ENCODE peak calls at places on chromosome 5, in eight cellular contexts. One of them, this sample, is unnamed.

GRCh38 chr5:122101636-122102285 is 23.7 kb upstream of the LOX start:
- DNase-seq in M059J: peak; percentile 66
- DNase-seq in activated gamma-delta T cell: no peak
- DNase-seq in cerebellum: no peak
- DNase-seq in cardiac fibroblast: peak; percentile 80
- DNase-seq in naive B cell: no peak
- DNase-seq in CD4-positive, CD25-positive, alpha-beta regulatory T cell: no peak
- DNase-seq in DMS 273 treated with DMSO at 0.1 percent for 48 hours: peak; percentile 22
- DNase-seq in this sample: no peak

GRCh38 chr5:1488882-1489680 is 34.7 kb downstream of the LPCAT1 start:
- DNase-seq in M059J: peak; percentile 52
- DNase-seq in DMS 273 treated with DMSO at 0.1 percent for 48 hours: no peak
- DNase-seq in CD4-positive, CD25-positive, alpha-beta regulatory T cell: no peak
- DNase-seq in cerebellum: no peak
- DNase-seq in cardiac fibroblast: peak; percentile 72
- DNase-seq in naive B cell: peak; percentile 73
- DNase-seq in activated gamma-delta T cell: no peak
- DNase-seq in this sample: peak; percentile 75

GRCh38 chr5:140295414-140295813 is 7.5 kb downstream of the PFDN1 start:
- DNase-seq in CD4-positive, CD25-positive, alpha-beta regulatory T cell: no peak
- DNase-seq in DMS 273 treated with DMSO at 0.1 percent for 48 hours: peak; percentile 15
- DNase-seq in activated gamma-delta T cell: no peak
- DNase-seq in cerebellum: no peak
- DNase-seq in M059J: peak; percentile 94
- DNase-seq in cardiac fibroblast: peak; percentile 95
- DNase-seq in naive B cell: no peak
- DNase-seq in this sample: no peak

GRCh38 chr5:2557435-2557834 is 194.0 kb downstream of the IRX2 start:
- DNase-seq in naive B cell: no peak
- DNase-seq in cardiac fibroblast: no peak
- DNase-seq in activated gamma-delta T cell: no peak
- DNase-seq in cerebellum: no peak
- DNase-seq in CD4-positive, CD25-positive, alpha-beta regulatory T cell: no peak
- DNase-seq in DMS 273 treated with DMSO at 0.1 percent for 48 hours: no peak
- DNase-seq in M059J: no peak
- DNase-seq in this sample: no peak

GRCh38 chr5:27241564-27242257 is 203.3 kb upstream of the CDH9 start:
- DNase-seq in activated gamma-delta T cell: no peak
- DNase-seq in cerebellum: no peak
- DNase-seq in DMS 273 treated with DMSO at 0.1 percent for 48 hours: no peak
- DNase-seq in M059J: peak; percentile 98
- DNase-seq in CD4-positive, CD25-positive, alpha-beta regulatory T cell: no peak
- DNase-seq in cardiac fibroblast: peak; percentile 96
- DNase-seq in naive B cell: no peak
- DNase-seq in this sample: no peak

GRCh38 chr5:31471916-31472315 is 60.0 kb downstream of the DROSHA start:
- DNase-seq in activated gamma-delta T cell: no peak
- DNase-seq in naive B cell: no peak
- DNase-seq in DMS 273 treated with DMSO at 0.1 percent for 48 hours: no peak
- DNase-seq in M059J: no peak
- DNase-seq in cerebellum: no peak
- DNase-seq in CD4-positive, CD25-positive, alpha-beta regulatory T cell: no peak
- DNase-seq in cardiac fibroblast: peak; percentile 5
- DNase-seq in this sample: no peak

GRCh38 chr5:9251379-9251980 is 294.4 kb downstream of the SEMA5A start:
- DNase-seq in CD4-positive, CD25-positive, alpha-beta regulatory T cell: no peak
- DNase-seq in naive B cell: no peak
- DNase-seq in activated gamma-delta T cell: no peak
- DNase-seq in cardiac fibroblast: peak; percentile 39
- DNase-seq in M059J: peak; percentile 45
- DNase-seq in cerebellum: no peak
- DNase-seq in DMS 273 treated with DMSO at 0.1 percent for 48 hours: no peak
- DNase-seq in this sample: no peak

GRCh38 chr5:169577966-169578365 is 5.6 kb upstream of the SPDL1 start:
- DNase-seq in CD4-positive, CD25-positive, alpha-beta regulatory T cell: no peak
- DNase-seq in activated gamma-delta T cell: no peak
- DNase-seq in M059J: peak; percentile 40
- DNase-seq in cardiac fibroblast: peak; percentile 78
- DNase-seq in DMS 273 treated with DMSO at 0.1 percent for 48 hours: no peak
- DNase-seq in cerebellum: no peak
- DNase-seq in naive B cell: no peak
- DNase-seq in this sample: no peak

GRCh38 chr5:176769911-176770310 is 40.4 kb upstream of the UNC5A start:
- DNase-seq in naive B cell: no peak
- DNase-seq in DMS 273 treated with DMSO at 0.1 percent for 48 hours: no peak
- DNase-seq in M059J: no peak
- DNase-seq in cardiac fibroblast: no peak
- DNase-seq in activated gamma-delta T cell: no peak
- DNase-seq in CD4-positive, CD25-positive, alpha-beta regulatory T cell: no peak
- DNase-seq in cerebellum: no peak
- DNase-seq in this sample: no peak

GRCh38 chr5:10524376-10525123 is 39.3 kb upstream of the ANKRD33B start:
- DNase-seq in CD4-positive, CD25-positive, alpha-beta regulatory T cell: no peak
- DNase-seq in cardiac fibroblast: peak; percentile 60
- DNase-seq in naive B cell: no peak
- DNase-seq in cerebellum: peak; percentile 88
- DNase-seq in activated gamma-delta T cell: no peak
- DNase-seq in DMS 273 treated with DMSO at 0.1 percent for 48 hours: peak; percentile 99
- DNase-seq in M059J: peak; percentile 89
- DNase-seq in this sample: no peak

GRCh38 chr5:130136300-130136699 is 232.0 kb downstream of the CHSY3 start:
- DNase-seq in naive B cell: no peak
- DNase-seq in M059J: no peak
- DNase-seq in DMS 273 treated with DMSO at 0.1 percent for 48 hours: no peak
- DNase-seq in cerebellum: no peak
- DNase-seq in CD4-positive, CD25-positive, alpha-beta regulatory T cell: no peak
- DNase-seq in cardiac fibroblast: peak; percentile 55
- DNase-seq in activated gamma-delta T cell: no peak
- DNase-seq in this sample: no peak

GRCh38 chr5:36593867-36594266 is 12.5 kb upstream of the SLC1A3 start:
- DNase-seq in cerebellum: no peak
- DNase-seq in CD4-positive, CD25-positive, alpha-beta regulatory T cell: no peak
- DNase-seq in naive B cell: no peak
- DNase-seq in activated gamma-delta T cell: no peak
- DNase-seq in DMS 273 treated with DMSO at 0.1 percent for 48 hours: no peak
- DNase-seq in cardiac fibroblast: no peak
- DNase-seq in M059J: no peak
- DNase-seq in this sample: no peak

GRCh38 chr5:68450245-68450852 is 234.8 kb downstream of the PIK3R1 start:
- DNase-seq in activated gamma-delta T cell: no peak
- DNase-seq in cerebellum: no peak
- DNase-seq in DMS 273 treated with DMSO at 0.1 percent for 48 hours: no peak
- DNase-seq in CD4-positive, CD25-positive, alpha-beta regulatory T cell: no peak
- DNase-seq in cardiac fibroblast: peak; percentile 60
- DNase-seq in naive B cell: no peak
- DNase-seq in M059J: peak; percentile 95
- DNase-seq in this sample: no peak

GRCh38 chr5:42984307-42984706 is 55.8 kb downstream of the ANXA2R start:
- DNase-seq in naive B cell: no peak
- DNase-seq in CD4-positive, CD25-positive, alpha-beta regulatory T cell: no peak
- DNase-seq in DMS 273 treated with DMSO at 0.1 percent for 48 hours: no peak
- DNase-seq in M059J: no peak
- DNase-seq in cardiac fibroblast: no peak
- DNase-seq in cerebellum: no peak
- DNase-seq in activated gamma-delta T cell: no peak
- DNase-seq in this sample: no peak

GRCh38 chr5:103450333-103451061 is 112.1 kb downstream of the NUDT12 start:
- DNase-seq in cerebellum: no peak
- DNase-seq in naive B cell: no peak
- DNase-seq in DMS 273 treated with DMSO at 0.1 percent for 48 hours: no peak
- DNase-seq in cardiac fibroblast: peak; percentile 66
- DNase-seq in CD4-positive, CD25-positive, alpha-beta regulatory T cell: no peak
- DNase-seq in activated gamma-delta T cell: no peak
- DNase-seq in M059J: peak; percentile 92
- DNase-seq in this sample: no peak

GRCh38 chr5:159133041-159133741 is 33.5 kb upstream of the EBF1 start:
- DNase-seq in DMS 273 treated with DMSO at 0.1 percent for 48 hours: no peak
- DNase-seq in activated gamma-delta T cell: no peak
- DNase-seq in cerebellum: peak; percentile 45
- DNase-seq in cardiac fibroblast: peak; percentile 92
- DNase-seq in M059J: peak; percentile 68
- DNase-seq in naive B cell: peak; percentile 44
- DNase-seq in CD4-positive, CD25-positive, alpha-beta regulatory T cell: peak; percentile 51
- DNase-seq in this sample: peak; percentile 46

GRCh38 chr5:14685757-14686156 is 21.2 kb downstream of the OTULIN start:
- DNase-seq in DMS 273 treated with DMSO at 0.1 percent for 48 hours: peak; percentile 64
- DNase-seq in cardiac fibroblast: peak; percentile 77
- DNase-seq in activated gamma-delta T cell: no peak
- DNase-seq in naive B cell: peak; percentile 39
- DNase-seq in CD4-positive, CD25-positive, alpha-beta regulatory T cell: peak; percentile 68
- DNase-seq in cerebellum: peak; percentile 76
- DNase-seq in M059J: peak; percentile 59
- DNase-seq in this sample: peak; percentile 70

GRCh38 chr5:1129725-1130082 is 17.8 kb upstream of the SLC12A7 start:
- DNase-seq in cerebellum: no peak
- DNase-seq in DMS 273 treated with DMSO at 0.1 percent for 48 hours: no peak
- DNase-seq in M059J: no peak
- DNase-seq in cardiac fibroblast: no peak
- DNase-seq in CD4-positive, CD25-positive, alpha-beta regulatory T cell: no peak
- DNase-seq in naive B cell: no peak
- DNase-seq in activated gamma-delta T cell: no peak
- DNase-seq in this sample: no peak

GRCh38 chr5:179926657-179927056 is 19.0 kb upstream of the TBC1D9B start:
- DNase-seq in naive B cell: no peak
- DNase-seq in M059J: no peak
- DNase-seq in DMS 273 treated with DMSO at 0.1 percent for 48 hours: no peak
- DNase-seq in cardiac fibroblast: no peak
- DNase-seq in cerebellum: no peak
- DNase-seq in activated gamma-delta T cell: no peak
- DNase-seq in CD4-positive, CD25-positive, alpha-beta regulatory T cell: no peak
- DNase-seq in this sample: no peak

GRCh38 chr5:124655943-124656459 is 90.4 kb downstream of the ZNF608 start:
- DNase-seq in CD4-positive, CD25-positive, alpha-beta regulatory T cell: no peak
- DNase-seq in cardiac fibroblast: peak; percentile 75
- DNase-seq in cerebellum: no peak
- DNase-seq in DMS 273 treated with DMSO at 0.1 percent for 48 hours: peak; percentile 85
- DNase-seq in M059J: peak; percentile 92
- DNase-seq in activated gamma-delta T cell: no peak
- DNase-seq in naive B cell: peak; percentile 42
- DNase-seq in this sample: no peak

GRCh38 chr5:173676375-173676774 is 59.9 kb upstream of the BOD1 start:
- DNase-seq in M059J: no peak
- DNase-seq in cerebellum: no peak
- DNase-seq in cardiac fibroblast: no peak
- DNase-seq in DMS 273 treated with DMSO at 0.1 percent for 48 hours: no peak
- DNase-seq in naive B cell: no peak
- DNase-seq in CD4-positive, CD25-positive, alpha-beta regulatory T cell: no peak
- DNase-seq in activated gamma-delta T cell: no peak
- DNase-seq in this sample: no peak

GRCh38 chr5:17316973-17317459 is 99.6 kb downstream of the BASP1 start:
- DNase-seq in M059J: peak; percentile 76
- DNase-seq in activated gamma-delta T cell: no peak
- DNase-seq in cardiac fibroblast: peak; percentile 17
- DNase-seq in DMS 273 treated with DMSO at 0.1 percent for 48 hours: no peak
- DNase-seq in cerebellum: no peak
- DNase-seq in CD4-positive, CD25-positive, alpha-beta regulatory T cell: no peak
- DNase-seq in naive B cell: peak; percentile 62
- DNase-seq in this sample: peak; percentile 71

GRCh38 chr5:128273736-128274135 is 190.2 kb downstream of the SLC12A2 start:
- DNase-seq in activated gamma-delta T cell: no peak
- DNase-seq in cerebellum: no peak
- DNase-seq in DMS 273 treated with DMSO at 0.1 percent for 48 hours: no peak
- DNase-seq in cardiac fibroblast: no peak
- DNase-seq in CD4-positive, CD25-positive, alpha-beta regulatory T cell: no peak
- DNase-seq in naive B cell: no peak
- DNase-seq in M059J: no peak
- DNase-seq in this sample: no peak

GRCh38 chr5:158977642-158978041 is 122.1 kb downstream of the EBF1 start:
- DNase-seq in naive B cell: no peak
- DNase-seq in DMS 273 treated with DMSO at 0.1 percent for 48 hours: no peak
- DNase-seq in cardiac fibroblast: no peak
- DNase-seq in cerebellum: no peak
- DNase-seq in M059J: no peak
- DNase-seq in CD4-positive, CD25-positive, alpha-beta regulatory T cell: no peak
- DNase-seq in activated gamma-delta T cell: no peak
- DNase-seq in this sample: no peak

GRCh38 chr5:89428624-89429023 is 545.6 kb upstream of the MEF2C start:
- DNase-seq in cerebellum: no peak
- DNase-seq in CD4-positive, CD25-positive, alpha-beta regulatory T cell: no peak
- DNase-seq in cardiac fibroblast: no peak
- DNase-seq in naive B cell: no peak
- DNase-seq in DMS 273 treated with DMSO at 0.1 percent for 48 hours: no peak
- DNase-seq in activated gamma-delta T cell: no peak
- DNase-seq in M059J: no peak
- DNase-seq in this sample: no peak

GRCh38 chr5:107472620-107473064 is 198.1 kb downstream of the EFNA5 start:
- DNase-seq in M059J: peak; percentile 33
- DNase-seq in cerebellum: no peak
- DNase-seq in activated gamma-delta T cell: no peak
- DNase-seq in DMS 273 treated with DMSO at 0.1 percent for 48 hours: peak; percentile 26
- DNase-seq in CD4-positive, CD25-positive, alpha-beta regulatory T cell: no peak
- DNase-seq in cardiac fibroblast: no peak
- DNase-seq in naive B cell: no peak
- DNase-seq in this sample: no peak

GRCh38 chr5:68277427-68277826 is 61.9 kb downstream of the PIK3R1 start:
- DNase-seq in cerebellum: no peak
- DNase-seq in M059J: peak; percentile 92
- DNase-seq in activated gamma-delta T cell: no peak
- DNase-seq in cardiac fibroblast: no peak
- DNase-seq in CD4-positive, CD25-positive, alpha-beta regulatory T cell: no peak
- DNase-seq in DMS 273 treated with DMSO at 0.1 percent for 48 hours: no peak
- DNase-seq in naive B cell: no peak
- DNase-seq in this sample: no peak

GRCh38 chr5:139387611-139388197 is 2.0 kb downstream of the MZB1 start:
- DNase-seq in naive B cell: no peak
- DNase-seq in cardiac fibroblast: no peak
- DNase-seq in activated gamma-delta T cell: no peak
- DNase-seq in cerebellum: no peak
- DNase-seq in CD4-positive, CD25-positive, alpha-beta regulatory T cell: no peak
- DNase-seq in DMS 273 treated with DMSO at 0.1 percent for 48 hours: no peak
- DNase-seq in M059J: no peak
- DNase-seq in this sample: no peak

GRCh38 chr5:102796014-102796413 is 40.9 kb downstream of the PAM start:
- DNase-seq in M059J: no peak
- DNase-seq in CD4-positive, CD25-positive, alpha-beta regulatory T cell: no peak
- DNase-seq in DMS 273 treated with DMSO at 0.1 percent for 48 hours: peak; percentile 65
- DNase-seq in activated gamma-delta T cell: no peak
- DNase-seq in cardiac fibroblast: peak; percentile 16
- DNase-seq in cerebellum: no peak
- DNase-seq in naive B cell: no peak
- DNase-seq in this sample: no peak

GRCh38 chr5:79590395-79590999 is 21.7 kb upstream of the TENT2 start:
- DNase-seq in CD4-positive, CD25-positive, alpha-beta regulatory T cell: no peak
- DNase-seq in cerebellum: no peak
- DNase-seq in M059J: no peak
- DNase-seq in naive B cell: no peak
- DNase-seq in DMS 273 treated with DMSO at 0.1 percent for 48 hours: no peak
- DNase-seq in cardiac fibroblast: no peak
- DNase-seq in activated gamma-delta T cell: no peak
- DNase-seq in this sample: no peak

GRCh38 chr5:3020426-3020825 is 268.9 kb upstream of the IRX2 start:
- DNase-seq in cerebellum: no peak
- DNase-seq in naive B cell: no peak
- DNase-seq in DMS 273 treated with DMSO at 0.1 percent for 48 hours: no peak
- DNase-seq in activated gamma-delta T cell: no peak
- DNase-seq in cardiac fibroblast: no peak
- DNase-seq in CD4-positive, CD25-positive, alpha-beta regulatory T cell: no peak
- DNase-seq in M059J: no peak
- DNase-seq in this sample: no peak

GRCh38 chr5:115435065-115435775 is 109.4 kb downstream of the FEM1C start:
- DNase-seq in naive B cell: no peak
- DNase-seq in DMS 273 treated with DMSO at 0.1 percent for 48 hours: peak; percentile 24
- DNase-seq in cerebellum: peak; percentile 79
- DNase-seq in activated gamma-delta T cell: no peak
- DNase-seq in cardiac fibroblast: no peak
- DNase-seq in M059J: no peak
- DNase-seq in CD4-positive, CD25-positive, alpha-beta regulatory T cell: no peak
- DNase-seq in this sample: no peak

GRCh38 chr5:1298067-1298551 is 3.2 kb upstream of the TERT start:
- DNase-seq in cerebellum: no peak
- DNase-seq in DMS 273 treated with DMSO at 0.1 percent for 48 hours: no peak
- DNase-seq in activated gamma-delta T cell: no peak
- DNase-seq in cardiac fibroblast: no peak
- DNase-seq in CD4-positive, CD25-positive, alpha-beta regulatory T cell: no peak
- DNase-seq in M059J: no peak
- DNase-seq in naive B cell: no peak
- DNase-seq in this sample: no peak

GRCh38 chr5:139301766-139302499 is 8.4 kb downstream of the MATR3 start:
- DNase-seq in activated gamma-delta T cell: no peak
- DNase-seq in naive B cell: no peak
- DNase-seq in DMS 273 treated with DMSO at 0.1 percent for 48 hours: no peak
- DNase-seq in CD4-positive, CD25-positive, alpha-beta regulatory T cell: no peak
- DNase-seq in M059J: no peak
- DNase-seq in cerebellum: no peak
- DNase-seq in cardiac fibroblast: no peak
- DNase-seq in this sample: no peak